ENCODE peak calls at places on chromosomes 16 and 17, in five cellular contexts. U is Daoy; I is stimulated activated CD4-positive, alpha-beta T cell treated with anti-CD3 and anti-CD28 coated beads, TNF-alpha, amount 100 ng/mL, for 48 hours; Z is activated CD4-positive, CD25-positive, alpha-beta regulatory T cell; P is T1000. O is an unnamed sample.

GRCh38 chr17:44916781-44917241 is 1.5 kb upstream of the GFAP start:
- DNase-seq in U (peak), I (no peak), Z (no peak), P (peak), O (no peak)

GRCh38 chr17:77928519-77929179 is 29.9 kb upstream of the TNRC6C start:
- DNase-seq in U (no peak), I (no peak), Z (no peak), P (no peak), O (no peak)

GRCh38 chr17:39235555-39236221 is 9.9 kb upstream of the STAC2 start:
- DNase-seq in U (peak), I (peak), Z (no peak), P (no peak), O (peak)

GRCh38 chr17:1487939-1488825 is 4.3 kb downstream of the MYO1C start:
- DNase-seq in U (peak), I (peak), Z (peak), P (peak), O (no peak)

GRCh38 chr16:5875416-5875815 is 777.8 kb upstream of the EEF2KMT start:
- DNase-seq in U (no peak), I (no peak), Z (no peak), P (no peak), O (no peak)

GRCh38 chr17:48595107-48595999 is 1.8 kb upstream of the HOXB5 start:
- DNase-seq in U (no peak), I (no peak), Z (no peak), P (no peak), O (no peak)

GRCh38 chr17:73822371-73822770 is 178.1 kb upstream of the SDK2 start:
- DNase-seq in U (no peak), I (no peak), Z (no peak), P (no peak), O (no peak)

GRCh38 chr16:56675685-56676210 is 6.1 kb downstream of the MT1H start:
- DNase-seq in U (no peak), I (no peak), Z (peak), P (no peak), O (no peak)

O was measured in GM12864.